ENCODE peak calls at places on chromosomes 13 and 19, in five cellular contexts. F is naive thymus-derived CD8-positive, alpha-beta T cell; A is left ventricle myocardium superior; V is aorta; G is natural killer cell. S is an unnamed sample.
A peak's percentile ranks its signal among the peaks of the same experiment; 100 is the strongest.

GRCh38 chr13:80441968-80442367 is 101.0 kb upstream of the SPRY2 start:
- ATAC-seq in A (no peak), V (no peak), F (no peak), G (no peak), S (no peak)

GRCh38 chr19:17455711-17456123 is 5.0 kb downstream of the NXNL1 start:
- ATAC-seq in A (no peak), F (no peak), G (peak; percentile 18), V (no peak), S (no peak)

GRCh38 chr19:53959176-53959757 is 3.5 kb upstream of the CACNG8 start:
- ATAC-seq in A (no peak), V (no peak), G (no peak), F (no peak), S (no peak)

GRCh38 chr13:33109801-33110200 is 93.6 kb downstream of the KL start:
- ATAC-seq in G (no peak), F (no peak), V (no peak), A (no peak), S (no peak)

GRCh38 chr19:13010038-13010991 is 15.0 kb downstream of the NFIX start:
- ATAC-seq in V (peak; percentile 77), A (peak; percentile 53), F (no peak), G (no peak), S (no peak)

GRCh38 chr19:10751109-10751972 is 33.5 kb downstream of the DNM2 start:
- ATAC-seq in F (no peak), A (peak; percentile 66), G (no peak), V (peak; percentile 42), S (no peak)

GRCh38 chr13:48797761-48798160 is 144.0 kb downstream of the CYSLTR2 start:
- ATAC-seq in G (no peak), F (no peak), V (no peak), A (no peak), S (no peak)

GRCh38 chr13:29472317-29472961 is 123.0 kb downstream of the SLC7A1 start:
- ATAC-seq in V (no peak), G (peak; percentile 64), F (no peak), A (peak; percentile 49), S (peak; percentile 63)

GRCh38 chr19:9673912-9674668 is 810 bp downstream of the ZNF562 start:
- ATAC-seq in V (peak; percentile 55), G (no peak), F (peak; percentile 26), A (no peak), S (no peak)

GRCh38 chr13:111413407-111414187 is 93.2 kb downstream of the TEX29 start:
- ATAC-seq in A (no peak), V (no peak), F (no peak), G (no peak), S (peak; percentile 22)